ENCODE peak calls at places on chromosomes 12 and 14, in six cellular contexts. H is cerebellar cortex; G is NCI-H748 treated with DMSO at 0.1 percent for 48 hours; Q is hippocampal formation; B is activated T-helper 1 cell treated with anti-CD3 and anti-CD28 coated beads, Interleukin-2, amount 50 U/mL, for 16 hours; E is heart right ventricle. C is an unnamed sample.

GRCh38 chr14:68820999-68821683 is 28.3 kb upstream of the ZFP36L1 start:
- DNase-seq in H (no peak), G (no peak), Q (no peak), B (no peak), E (no peak), C (no peak)

GRCh38 chr14:54011001-54011400 is 54.4 kb upstream of the BMP4 start:
- DNase-seq in H (no peak), G (no peak), Q (no peak), B (no peak), E (no peak), C (no peak)

GRCh38 chr12:15151141-15152091 is 69.8 kb downstream of the RERG start:
- DNase-seq in H (peak), G (peak), Q (peak), B (no peak), E (no peak), C (no peak)

GRCh38 chr12:39990122-39991101 is 115.5 kb downstream of the SLC2A13 start:
- DNase-seq in H (peak), G (peak), Q (no peak), B (peak), E (peak), C (no peak)

GRCh38 chr14:51726166-51726899 is 74.6 kb downstream of the FRMD6 start:
- DNase-seq in H (no peak), G (no peak), Q (no peak), B (no peak), E (no peak), C (no peak)

GRCh38 chr14:32075636-32076277 is 1.3 kb upstream of the ARHGAP5 start:
- DNase-seq in H (peak), G (no peak), Q (peak), B (no peak), E (peak), C (no peak)

GRCh38 chr12:24562761-24563392 is 386.0 kb downstream of the BCAT1 start:
- DNase-seq in H (no peak), G (peak), Q (no peak), B (no peak), E (peak), C (no peak)

GRCh38 chr12:2812290-2813213 is at the start of gene ITFG2:
- DNase-seq in H (peak), G (peak), Q (peak), B (peak), E (peak), C (peak)

GRCh38 chr12:122057007-122057735 is 21.4 kb upstream of the MLXIP start:
- DNase-seq in H (no peak), G (no peak), Q (no peak), B (no peak), E (no peak), C (no peak)

GRCh38 chr12:71954040-71954649 is 15.5 kb downstream of the TPH2 start:
- DNase-seq in H (no peak), G (no peak), Q (no peak), B (no peak), E (no peak), C (no peak)

GRCh38 chr12:106246891-106247730 is 709 bp downstream of the CKAP4 start:
- DNase-seq in H (peak), G (no peak), Q (peak), B (peak), E (peak), C (no peak)

GRCh38 chr12:4269279-4269991 is 4.1 kb upstream of the CCND2 start:
- DNase-seq in H (peak), G (no peak), Q (no peak), B (peak), E (peak), C (peak)

GRCh38 chr14:60649815-60650381 is 621 bp upstream of the SIX1 start:
- DNase-seq in H (no peak), G (peak), Q (no peak), B (no peak), E (no peak), C (no peak)

GRCh38 chr14:73714656-73715081 is 485 bp upstream of the PNMA1 start:
- DNase-seq in H (peak), G (peak), Q (no peak), B (no peak), E (no peak), C (no peak)

GRCh38 chr14:72892103-72892878 is 1.6 kb downstream of the DPF3 start:
- DNase-seq in H (peak), G (no peak), Q (no peak), B (no peak), E (peak), C (no peak)